ENCODE peak calls at places on chromosomes 13 and 19, in five cellular contexts. N, S, B, Z and X are unnamed samples.
A peak's percentile ranks its signal among the peaks of the same experiment; 100 is the strongest.

GRCh38 chr19:10736916-10737551 is 19.2 kb downstream of the DNM2 start:
- DNase-seq in N (no peak), S (no peak), B (no peak), Z (no peak), X (no peak)

GRCh38 chr13:31767175-31767900 is 28.0 kb downstream of the RXFP2 start:
- DNase-seq in N (no peak), S (no peak), B (no peak), Z (no peak), X (no peak)

GRCh38 chr19:1503089-1503924 is 9.5 kb downstream of the ADAMTSL5 start:
- DNase-seq in N (peak; percentile 83), S (peak; percentile 21), B (peak; percentile 74), Z (peak; percentile 47), X (peak; percentile 43)

GRCh38 chr13:51961493-51962403 is 49.5 kb downstream of the ATP7B start:
- DNase-seq in N (no peak), S (no peak), B (no peak), Z (no peak), X (no peak)

GRCh38 chr19:56094449-56094848 is 26.6 kb downstream of the ZNF787 start:
- DNase-seq in N (no peak), S (no peak), B (no peak), Z (no peak), X (no peak)

GRCh38 chr19:4803736-4804695 is 12.5 kb downstream of the FEM1A start:
- DNase-seq in N (peak; percentile 80), S (peak; percentile 33), B (peak; percentile 53), Z (peak; percentile 77), X (peak; percentile 68)

GRCh38 chr13:23950736-23951510 is 53.6 kb upstream of the C1QTNF9B start:
- DNase-seq in N (no peak), S (no peak), B (no peak), Z (no peak), X (no peak)

GRCh38 chr19:8988204-8988603 is 22.0 kb downstream of the MUC16 start:
- DNase-seq in N (peak; percentile 11), S (no peak), B (peak; percentile 14), Z (no peak), X (no peak)

GRCh38 chr13:21885714-21886224 is 214.9 kb downstream of the FGF9 start:
- DNase-seq in N (no peak), S (no peak), B (no peak), Z (no peak), X (no peak)

GRCh38 chr19:10000171-10000826 is 10.0 kb downstream of the COL5A3 start:
- DNase-seq in N (peak; percentile 76), S (peak; percentile 14), B (peak; percentile 66), Z (peak; percentile 72), X (peak; percentile 61)

GRCh38 chr13:113413178-113413897 is 40.0 kb downstream of the ADPRHL1 start:
- DNase-seq in N (no peak), S (no peak), B (no peak), Z (no peak), X (no peak)